ENCODE peak calls at places on chromosomes 6 and 20, in five cellular contexts. One of them, this sample, is unnamed.

GRCh38 chr6:163415176-163415619 is 680 bp downstream of the QKI start:
- DNase-seq in astrocyte: no peak
- DNase-seq in astrocyte of the cerebellum: no peak
- DNase-seq in mesenchymal stem cell: no peak
- DNase-seq in epithelial cell of proximal tubule: no peak
- DNase-seq in this sample: no peak

GRCh38 chr6:90083891-90084290 is 189.6 kb downstream of the GJA10 start:
- DNase-seq in astrocyte: no peak
- DNase-seq in astrocyte of the cerebellum: no peak
- DNase-seq in mesenchymal stem cell: no peak
- DNase-seq in epithelial cell of proximal tubule: no peak
- DNase-seq in this sample: no peak

GRCh38 chr6:157143171-157143884 is 180.0 kb downstream of the TMEM242 start:
- DNase-seq in astrocyte: peak; percentile 97
- DNase-seq in astrocyte of the cerebellum: peak; percentile 83
- DNase-seq in mesenchymal stem cell: peak; percentile 55
- DNase-seq in epithelial cell of proximal tubule: no peak
- DNase-seq in this sample: no peak

GRCh38 chr6:16433338-16433737 is 195.0 kb downstream of the GMPR start:
- DNase-seq in astrocyte: no peak
- DNase-seq in astrocyte of the cerebellum: no peak
- DNase-seq in mesenchymal stem cell: no peak
- DNase-seq in epithelial cell of proximal tubule: no peak
- DNase-seq in this sample: no peak

GRCh38 chr6:133101790-133102189 is 139.4 kb upstream of the EYA4 start:
- DNase-seq in astrocyte: peak; percentile 48
- DNase-seq in astrocyte of the cerebellum: no peak
- DNase-seq in mesenchymal stem cell: peak; percentile 11
- DNase-seq in epithelial cell of proximal tubule: no peak
- DNase-seq in this sample: no peak

GRCh38 chr6:137743493-137743892 is 123.6 kb upstream of the TNFAIP3 start:
- DNase-seq in astrocyte: no peak
- DNase-seq in astrocyte of the cerebellum: no peak
- DNase-seq in mesenchymal stem cell: no peak
- DNase-seq in epithelial cell of proximal tubule: no peak
- DNase-seq in this sample: peak; percentile 36

GRCh38 chr20:51074062-51074461 is 51.2 kb upstream of the KCNG1 start:
- DNase-seq in astrocyte: no peak
- DNase-seq in astrocyte of the cerebellum: no peak
- DNase-seq in mesenchymal stem cell: no peak
- DNase-seq in epithelial cell of proximal tubule: no peak
- DNase-seq in this sample: no peak

GRCh38 chr6:38725414-38726183 is 10.5 kb downstream of the DNAH8 start:
- DNase-seq in astrocyte: peak; percentile 10
- DNase-seq in astrocyte of the cerebellum: peak; percentile 4
- DNase-seq in mesenchymal stem cell: peak; percentile 50
- DNase-seq in epithelial cell of proximal tubule: no peak
- DNase-seq in this sample: no peak

GRCh38 chr6:130202782-130203181 is 20.0 kb downstream of the SAMD3 start:
- DNase-seq in astrocyte: no peak
- DNase-seq in astrocyte of the cerebellum: no peak
- DNase-seq in mesenchymal stem cell: no peak
- DNase-seq in epithelial cell of proximal tubule: no peak
- DNase-seq in this sample: no peak

GRCh38 chr6:90217621-90218496 is 78.8 kb downstream of the BACH2 start:
- DNase-seq in astrocyte: no peak
- DNase-seq in astrocyte of the cerebellum: no peak
- DNase-seq in mesenchymal stem cell: no peak
- DNase-seq in epithelial cell of proximal tubule: peak; percentile 87
- DNase-seq in this sample: no peak

GRCh38 chr20:12152996-12153395 is 235.3 kb downstream of the BTBD3 start:
- DNase-seq in astrocyte: peak; percentile 51
- DNase-seq in astrocyte of the cerebellum: peak; percentile 8
- DNase-seq in mesenchymal stem cell: peak; percentile 85
- DNase-seq in epithelial cell of proximal tubule: no peak
- DNase-seq in this sample: peak; percentile 55

GRCh38 chr20:2626853-2627541 is 25.4 kb upstream of the NOP56 start:
- DNase-seq in astrocyte: peak; percentile 70
- DNase-seq in astrocyte of the cerebellum: peak; percentile 45
- DNase-seq in mesenchymal stem cell: peak; percentile 63
- DNase-seq in epithelial cell of proximal tubule: peak; percentile 61
- DNase-seq in this sample: peak; percentile 78

GRCh38 chr6:12450446-12450845 is 160.3 kb downstream of the EDN1 start:
- DNase-seq in astrocyte: no peak
- DNase-seq in astrocyte of the cerebellum: no peak
- DNase-seq in mesenchymal stem cell: no peak
- DNase-seq in epithelial cell of proximal tubule: no peak
- DNase-seq in this sample: no peak

GRCh38 chr6:158863646-158864045 is 44.5 kb upstream of the EZR start:
- DNase-seq in astrocyte: peak; percentile 64
- DNase-seq in astrocyte of the cerebellum: no peak
- DNase-seq in mesenchymal stem cell: peak; percentile 8
- DNase-seq in epithelial cell of proximal tubule: no peak
- DNase-seq in this sample: no peak

GRCh38 chr20:38674178-38675133 is 49.8 kb upstream of the SLC32A1 start:
- DNase-seq in astrocyte: peak; percentile 11
- DNase-seq in astrocyte of the cerebellum: no peak
- DNase-seq in mesenchymal stem cell: peak; percentile 64
- DNase-seq in epithelial cell of proximal tubule: no peak
- DNase-seq in this sample: no peak

GRCh38 chr6:76776876-76777275 is 686.4 kb downstream of the HTR1B start:
- DNase-seq in astrocyte: no peak
- DNase-seq in astrocyte of the cerebellum: no peak
- DNase-seq in mesenchymal stem cell: no peak
- DNase-seq in epithelial cell of proximal tubule: no peak
- DNase-seq in this sample: no peak

GRCh38 chr20:8166730-8167129 is 34.7 kb downstream of the PLCB1 start:
- DNase-seq in astrocyte: no peak
- DNase-seq in astrocyte of the cerebellum: no peak
- DNase-seq in mesenchymal stem cell: no peak
- DNase-seq in epithelial cell of proximal tubule: no peak
- DNase-seq in this sample: no peak

GRCh38 chr6:124400600-124400999 is 561.6 kb upstream of the RNF217 start:
- DNase-seq in astrocyte: no peak
- DNase-seq in astrocyte of the cerebellum: no peak
- DNase-seq in mesenchymal stem cell: no peak
- DNase-seq in epithelial cell of proximal tubule: no peak
- DNase-seq in this sample: no peak

GRCh38 chr6:126919947-126920346 is 198.5 kb upstream of the RSPO3 start:
- DNase-seq in astrocyte: peak; percentile 94
- DNase-seq in astrocyte of the cerebellum: peak; percentile 41
- DNase-seq in mesenchymal stem cell: peak; percentile 99
- DNase-seq in epithelial cell of proximal tubule: peak; percentile 80
- DNase-seq in this sample: peak; percentile 46

GRCh38 chr20:49392745-49393144 is 89.7 kb downstream of the KCNB1 start:
- DNase-seq in astrocyte: no peak
- DNase-seq in astrocyte of the cerebellum: no peak
- DNase-seq in mesenchymal stem cell: no peak
- DNase-seq in epithelial cell of proximal tubule: no peak
- DNase-seq in this sample: no peak

GRCh38 chr6:165701005-165701404 is 38.0 kb upstream of the PDE10A start:
- DNase-seq in astrocyte: no peak
- DNase-seq in astrocyte of the cerebellum: no peak
- DNase-seq in mesenchymal stem cell: peak; percentile 67
- DNase-seq in epithelial cell of proximal tubule: no peak
- DNase-seq in this sample: no peak

GRCh38 chr6:66179363-66179762 is 472.3 kb upstream of the EYS start:
- DNase-seq in astrocyte: no peak
- DNase-seq in astrocyte of the cerebellum: peak; percentile 6
- DNase-seq in mesenchymal stem cell: no peak
- DNase-seq in epithelial cell of proximal tubule: no peak
- DNase-seq in this sample: no peak

GRCh38 chr6:118500130-118501015 is 47.7 kb upstream of the PLN start:
- DNase-seq in astrocyte: no peak
- DNase-seq in astrocyte of the cerebellum: no peak
- DNase-seq in mesenchymal stem cell: peak; percentile 79
- DNase-seq in epithelial cell of proximal tubule: no peak
- DNase-seq in this sample: no peak

GRCh38 chr6:5138995-5139827 is 54.1 kb downstream of the PPP1R3G start:
- DNase-seq in astrocyte: no peak
- DNase-seq in astrocyte of the cerebellum: no peak
- DNase-seq in mesenchymal stem cell: no peak
- DNase-seq in epithelial cell of proximal tubule: no peak
- DNase-seq in this sample: no peak

GRCh38 chr6:72374864-72375263 is 247.0 kb upstream of the KCNQ5 start:
- DNase-seq in astrocyte: no peak
- DNase-seq in astrocyte of the cerebellum: no peak
- DNase-seq in mesenchymal stem cell: no peak
- DNase-seq in epithelial cell of proximal tubule: no peak
- DNase-seq in this sample: no peak

GRCh38 chr6:125153541-125154183 is at the start of gene TPD52L1:
- DNase-seq in astrocyte: peak; percentile 62
- DNase-seq in astrocyte of the cerebellum: peak; percentile 34
- DNase-seq in mesenchymal stem cell: peak; percentile 65
- DNase-seq in epithelial cell of proximal tubule: no peak
- DNase-seq in this sample: no peak

GRCh38 chr20:18090477-18090876 is 32.8 kb upstream of the OVOL2 start:
- DNase-seq in astrocyte: no peak
- DNase-seq in astrocyte of the cerebellum: no peak
- DNase-seq in mesenchymal stem cell: no peak
- DNase-seq in epithelial cell of proximal tubule: no peak
- DNase-seq in this sample: no peak

GRCh38 chr6:29005183-29005885 is at the start of gene ZNF311:
- DNase-seq in astrocyte: peak; percentile 52
- DNase-seq in astrocyte of the cerebellum: no peak
- DNase-seq in mesenchymal stem cell: peak; percentile 41
- DNase-seq in epithelial cell of proximal tubule: no peak
- DNase-seq in this sample: no peak
- H3K4me3 ChIP-seq in astrocyte: peak within 1 kb of the TSS; percentile 69
- H3K4me3 ChIP-seq in astrocyte of the cerebellum: peak within 1 kb of the TSS; percentile 53
- H3K4me3 ChIP-seq in mesenchymal stem cell: peak within 1 kb of the TSS; percentile 76
- H3K4me3 ChIP-seq in epithelial cell of proximal tubule: peak within 1 kb of the TSS; percentile 63
- H3K4me3 ChIP-seq in this sample: peak within 1 kb of the TSS; percentile 83

GRCh38 chr6:27209167-27209566 is 38.3 kb upstream of the PRSS16 start:
- DNase-seq in astrocyte: no peak
- DNase-seq in astrocyte of the cerebellum: no peak
- DNase-seq in mesenchymal stem cell: no peak
- DNase-seq in epithelial cell of proximal tubule: no peak
- DNase-seq in this sample: no peak

GRCh38 chr6:27209659-27210269 is 37.7 kb upstream of the PRSS16 start:
- DNase-seq in astrocyte: no peak
- DNase-seq in astrocyte of the cerebellum: no peak
- DNase-seq in mesenchymal stem cell: peak; percentile 26
- DNase-seq in epithelial cell of proximal tubule: no peak
- DNase-seq in this sample: no peak

GRCh38 chr6:27206806-27207205 is 40.7 kb upstream of the PRSS16 start:
- DNase-seq in astrocyte: no peak
- DNase-seq in astrocyte of the cerebellum: no peak
- DNase-seq in mesenchymal stem cell: no peak
- DNase-seq in epithelial cell of proximal tubule: no peak
- DNase-seq in this sample: no peak

GRCh38 chr6:27208042-27208441 is 39.5 kb upstream of the PRSS16 start:
- DNase-seq in astrocyte: no peak
- DNase-seq in astrocyte of the cerebellum: no peak
- DNase-seq in mesenchymal stem cell: no peak
- DNase-seq in epithelial cell of proximal tubule: no peak
- DNase-seq in this sample: no peak

GRCh38 chr6:27205375-27206278 is 41.9 kb upstream of the PRSS16 start:
- DNase-seq in astrocyte: no peak
- DNase-seq in astrocyte of the cerebellum: no peak
- DNase-seq in mesenchymal stem cell: peak; percentile 16
- DNase-seq in epithelial cell of proximal tubule: no peak
- DNase-seq in this sample: no peak
- H3K4me3 ChIP-seq in astrocyte: no peak overlapping the region
- H3K4me3 ChIP-seq in astrocyte of the cerebellum: peak overlapping the region; percentile 20
- H3K4me3 ChIP-seq in mesenchymal stem cell: no peak overlapping the region
- H3K4me3 ChIP-seq in epithelial cell of proximal tubule: peak overlapping the region; percentile 18
- H3K4me3 ChIP-seq in this sample: peak overlapping the region; percentile 27

DNA sequence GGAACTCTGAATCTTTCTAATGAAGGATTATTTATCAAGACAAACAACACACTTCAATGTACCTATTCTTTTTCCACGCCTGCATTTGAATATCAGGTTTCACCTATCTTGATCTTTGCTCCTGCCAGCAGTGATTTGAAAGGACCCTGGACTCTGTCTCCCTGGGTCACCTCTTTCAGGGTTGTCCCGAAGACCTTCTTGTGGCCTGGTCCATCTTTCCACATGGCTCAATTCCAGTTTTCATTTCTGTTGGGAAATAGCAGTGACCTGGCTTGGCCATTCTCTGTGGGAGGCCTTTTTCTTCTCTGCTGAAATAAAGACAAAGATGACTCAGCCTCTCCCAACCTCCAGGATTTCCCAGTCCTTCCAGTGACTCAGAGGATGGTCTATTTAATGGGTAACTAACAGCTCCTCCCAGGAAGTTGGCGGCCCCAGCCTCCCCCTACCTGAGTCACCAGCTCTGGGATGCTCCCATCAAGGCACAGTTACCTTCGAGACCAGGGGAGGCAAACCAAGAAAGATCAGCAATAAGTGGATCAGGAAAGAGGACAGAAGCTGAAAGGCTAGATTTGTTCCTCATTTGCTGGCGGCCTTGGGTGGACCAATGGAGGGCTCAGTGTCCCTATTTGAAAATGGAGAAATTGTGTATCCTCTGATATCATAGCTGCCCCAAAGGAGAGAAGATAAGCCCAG is 120.2 kb upstream of the RNF24 start:
- DNase-seq in astrocyte: peak; percentile 98
- DNase-seq in astrocyte of the cerebellum: peak; percentile 97
- DNase-seq in mesenchymal stem cell: peak; percentile 100
- DNase-seq in epithelial cell of proximal tubule: peak; percentile 97
- DNase-seq in this sample: peak; percentile 72
- H3K4me3 ChIP-seq in astrocyte: no peak overlapping the region
- H3K4me3 ChIP-seq in astrocyte of the cerebellum: no peak overlapping the region
- H3K4me3 ChIP-seq in mesenchymal stem cell: no peak overlapping the region
- H3K4me3 ChIP-seq in epithelial cell of proximal tubule: peak overlapping the region; percentile 18
- H3K4me3 ChIP-seq in this sample: peak overlapping the region; percentile 11

GRCh38 chr20:57867807-57868206 is 158.0 kb upstream of the PMEPA1 start:
- DNase-seq in astrocyte: no peak
- DNase-seq in astrocyte of the cerebellum: no peak
- DNase-seq in mesenchymal stem cell: no peak
- DNase-seq in epithelial cell of proximal tubule: no peak
- DNase-seq in this sample: no peak

GRCh38 chr20:57869951-57870315 is 160.1 kb upstream of the PMEPA1 start:
- DNase-seq in astrocyte: no peak
- DNase-seq in astrocyte of the cerebellum: no peak
- DNase-seq in mesenchymal stem cell: no peak
- DNase-seq in epithelial cell of proximal tubule: no peak
- DNase-seq in this sample: no peak

GRCh38 chr20:57869291-57869950 is 159.6 kb upstream of the PMEPA1 start:
- DNase-seq in astrocyte: no peak
- DNase-seq in astrocyte of the cerebellum: no peak
- DNase-seq in mesenchymal stem cell: no peak
- DNase-seq in epithelial cell of proximal tubule: no peak
- DNase-seq in this sample: no peak

GRCh38 chr20:57867181-57867803 is 157.5 kb upstream of the PMEPA1 start:
- DNase-seq in astrocyte: no peak
- DNase-seq in astrocyte of the cerebellum: no peak
- DNase-seq in mesenchymal stem cell: no peak
- DNase-seq in epithelial cell of proximal tubule: no peak
- DNase-seq in this sample: peak; percentile 2

DNA sequence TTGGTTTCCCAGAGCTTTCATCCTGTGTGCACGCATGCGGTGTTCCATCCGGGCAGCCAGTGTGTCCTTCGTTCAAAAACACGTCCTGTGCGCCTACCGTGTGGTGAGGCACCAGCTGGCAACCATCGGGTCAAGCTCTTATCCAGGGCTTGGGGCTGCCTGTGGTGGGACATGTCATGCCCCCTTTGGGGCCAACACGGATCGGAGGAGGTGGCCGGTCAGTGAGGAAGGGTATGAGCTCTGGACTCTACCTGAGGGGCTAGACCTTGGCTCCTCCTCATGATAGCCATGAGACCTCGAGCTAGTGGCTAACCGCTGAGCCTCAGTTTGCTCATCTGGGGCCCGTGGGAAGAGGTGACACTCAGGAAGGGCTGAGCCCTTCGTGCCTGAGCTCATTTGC is 158.5 kb upstream of the PMEPA1 start:
- DNase-seq in astrocyte: no peak
- DNase-seq in astrocyte of the cerebellum: no peak
- DNase-seq in mesenchymal stem cell: no peak
- DNase-seq in epithelial cell of proximal tubule: no peak
- DNase-seq in this sample: no peak
- H3K4me3 ChIP-seq in astrocyte: no peak overlapping the region
- H3K4me3 ChIP-seq in astrocyte of the cerebellum: no peak overlapping the region
- H3K4me3 ChIP-seq in mesenchymal stem cell: no peak overlapping the region
- H3K4me3 ChIP-seq in epithelial cell of proximal tubule: no peak overlapping the region
- H3K4me3 ChIP-seq in this sample: no peak overlapping the region

This sample was measured in keratinocyte.